ENCODE peak calls at places on chromosomes 11 and 22, in ten cellular contexts. D is left ventricle myocardium superior, Z is psoas muscle, T is head of caudate nucleus, I is HT1080, A is amygdala, B is NCI-H82, J is mucosa of descending colon, W is NB4, K is right atrium auricular region. O is an unnamed sample.

GRCh38 chr22:17091851-17092250 is 7.1 kb downstream of the IL17RA start:
- DNase-seq in D (no peak), Z (no peak), T (no peak), I (no peak), A (no peak), B (no peak), J (no peak), W (no peak), K (no peak), O (no peak)

GRCh38 chr22:49608228-49608627 is 219.4 kb downstream of the BRD1 start:
- DNase-seq in D (no peak), Z (no peak), T (no peak), I (no peak), A (no peak), B (no peak), J (peak; percentile 8), W (no peak), K (no peak), O (no peak)

GRCh38 chr22:19554834-19555404 is 30.7 kb upstream of the CLDN5 start:
- DNase-seq in D (no peak), Z (no peak), T (no peak), I (peak; percentile 42), A (no peak), B (no peak), J (no peak), W (no peak), K (no peak), O (no peak)

GRCh38 chr11:76025068-76025467 is 181.2 kb downstream of the WNT11 start:
- DNase-seq in D (no peak), Z (no peak), T (no peak), I (peak; percentile 57), A (no peak), B (peak; percentile 10), J (no peak), W (no peak), K (no peak), O (no peak)

GRCh38 chr11:44403587-44404322 is 93.8 kb upstream of the ALX4 start:
- DNase-seq in D (no peak), Z (no peak), T (no peak), I (no peak), A (no peak), B (no peak), J (no peak), W (no peak), K (no peak), O (no peak)

GRCh38 chr11:69320756-69321741 is 27.1 kb downstream of the MYEOV start:
- DNase-seq in D (no peak), Z (no peak), T (no peak), I (peak; percentile 74), A (no peak), B (no peak), J (no peak), W (no peak), K (no peak), O (no peak)

GRCh38 chr11:66951927-66952337 is 6.3 kb downstream of the PC start:
- DNase-seq in D (no peak), Z (no peak), T (no peak), I (peak; percentile 26), A (no peak), B (peak; percentile 89), J (peak; percentile 33), W (no peak), K (no peak), O (no peak)

GRCh38 chr11:93988912-93989311 is 32.2 kb upstream of the HEPHL1 start:
- DNase-seq in D (no peak), Z (no peak), T (no peak), I (no peak), A (no peak), B (no peak), J (no peak), W (no peak), K (no peak), O (no peak)

GRCh38 chr11:16814410-16815046 is 76.1 kb downstream of the C11orf58 start:
- DNase-seq in D (no peak), Z (no peak), T (no peak), I (no peak), A (no peak), B (no peak), J (no peak), W (peak; percentile 53), K (no peak), O (no peak)

GRCh38 chr22:47608421-47608820 is 846.0 kb downstream of the TBC1D22A start:
- DNase-seq in D (no peak), Z (peak; percentile 1), T (no peak), I (no peak), A (no peak), B (no peak), J (no peak), W (no peak), K (no peak), O (no peak)

GRCh38 chr11:13126430-13126829 is 117.3 kb downstream of the RASSF10 start:
- DNase-seq in D (no peak), Z (no peak), T (no peak), I (peak; percentile 97), A (no peak), B (no peak), J (no peak), W (no peak), K (no peak), O (no peak)

GRCh38 chr11:86672007-86672621 is at the start of gene ME3:
- DNase-seq in D (peak; percentile 81), Z (peak; percentile 86), T (peak; percentile 77), I (no peak), A (peak; percentile 13), B (peak; percentile 41), J (peak; percentile 84), W (peak; percentile 46), K (peak; percentile 80), O (peak; percentile 78)

GRCh38 chr11:36123353-36124220 is 165.6 kb downstream of the COMMD9 start:
- DNase-seq in D (no peak), Z (no peak), T (peak; percentile 38), I (no peak), A (peak; percentile 21), B (no peak), J (no peak), W (no peak), K (no peak), O (peak; percentile 70)

GRCh38 chr11:32416301-32416700 is 19.0 kb downstream of the WT1 start:
- DNase-seq in D (no peak), Z (no peak), T (no peak), I (no peak), A (no peak), B (no peak), J (no peak), W (no peak), K (no peak), O (no peak)

GRCh38 chr11:96426356-96427103 is 36.7 kb downstream of the JRKL start:
- DNase-seq in D (no peak), Z (no peak), T (no peak), I (peak; percentile 52), A (no peak), B (peak; percentile 65), J (no peak), W (peak; percentile 70), K (no peak), O (no peak)

GRCh38 chr11:119739021-119739703 is 10.2 kb upstream of the NECTIN1 start:
- DNase-seq in D (no peak), Z (no peak), T (no peak), I (no peak), A (no peak), B (peak; percentile 62), J (peak; percentile 63), W (no peak), K (no peak), O (no peak)

GRCh38 chr22:20957691-20958440 is 9.2 kb upstream of the AIFM3 start:
- DNase-seq in D (peak; percentile 62), Z (peak; percentile 66), T (no peak), I (no peak), A (no peak), B (peak; percentile 59), J (peak; percentile 85), W (no peak), K (no peak), O (no peak)

GRCh38 chr22:45238431-45239377 is 2.0 kb downstream of the KIAA0930 start:
- DNase-seq in D (no peak), Z (no peak), T (no peak), I (no peak), A (no peak), B (no peak), J (no peak), W (no peak), K (no peak), O (no peak)

GRCh38 chr22:36860438-36860820 is 377 bp upstream of the NCF4 start:
- DNase-seq in D (no peak), Z (no peak), T (no peak), I (no peak), A (no peak), B (no peak), J (no peak), W (no peak), K (no peak), O (no peak)

GRCh38 chr11:62137881-62138629 is 14.2 kb downstream of the INCENP start:
- DNase-seq in D (no peak), Z (no peak), T (no peak), I (no peak), A (no peak), B (no peak), J (no peak), W (no peak), K (no peak), O (peak; percentile 10)

GRCh38 chr11:114395776-114396175 is 4.5 kb downstream of the C11orf71 start:
- DNase-seq in D (no peak), Z (no peak), T (no peak), I (peak; percentile 26), A (no peak), B (peak; percentile 45), J (no peak), W (no peak), K (no peak), O (no peak)

O was measured in ovary.